ENCODE peak calls at places on chromosomes 11 and 22, in four cellular contexts. U is body of pancreas, Z is lower lobe of right lung, A is sigmoid colon. J is an unnamed sample. For H3K4me1, the result is how much of the 10 kb centered on the place peaks cover.

GRCh38 chr22:38733329-38734202 is 22.2 kb downstream of the SUN2 start:
- DNase-seq in U (peak), Z (no peak), A (peak), J (peak)

GRCh38 chr11:61174949-61175348 is 13.7 kb upstream of the VPS37C start:
- DNase-seq in U (no peak), Z (no peak), A (peak), J (no peak)

GRCh38 chr11:66604161-66604560 is 11.2 kb downstream of the CCS start:
- DNase-seq in U (no peak), Z (no peak), A (no peak), J (no peak)

GRCh38 chr22:44971651-44972362 is 38.0 kb downstream of the PHF21B start:
- DNase-seq in U (no peak), Z (no peak), A (no peak), J (no peak)

GRCh38 chr22:49420651-49421050 is 407.0 kb downstream of the BRD1 start:
- DNase-seq in U (no peak), Z (no peak), A (no peak), J (no peak)

GRCh38 chr11:12125609-12126149 is 15.3 kb downstream of the MICAL2 start:
- DNase-seq in U (peak), Z (no peak), A (no peak), J (no peak)

GRCh38 chr22:19045094-19045493 is 77.1 kb downstream of the DGCR2 start:
- DNase-seq in U (no peak), Z (no peak), A (no peak), J (no peak)

GRCh38 chr11:109374441-109374840 is 47.5 kb upstream of the C11orf87 start:
- DNase-seq in U (no peak), Z (no peak), A (no peak), J (no peak)

GRCh38 chr22:44444341-44445306 is 53.4 kb downstream of the RTL6 start:
- DNase-seq in U (no peak), Z (no peak), A (peak), J (no peak)

GRCh38 chr11:122984186-122985011 is 2.8 kb upstream of the BSX start:
- DNase-seq in U (no peak), Z (no peak), A (peak), J (peak)

GRCh38 chr22:43077121-43077877 is 11.9 kb downstream of the TTLL1 start:
- DNase-seq in U (no peak), Z (no peak), A (no peak), J (no peak)

GRCh38 chr22:31695423-31695822 is 33.4 kb upstream of the PISD start:
- DNase-seq in U (no peak), Z (no peak), A (no peak), J (peak)

GRCh38 chr22:38490475-38490874 is 15.6 kb downstream of the DDX17 start:
- DNase-seq in U (no peak), Z (no peak), A (no peak), J (no peak)

GRCh38 chr11:130414107-130415088 is 14.0 kb downstream of the ADAMTS8 start:
- DNase-seq in U (no peak), Z (no peak), A (no peak), J (no peak)

GRCh38 chr11:71418643-71419042 is 29.6 kb downstream of the DHCR7 start:
- DNase-seq in U (no peak), Z (no peak), A (no peak), J (no peak)

GRCh38 chr11:131811380-131811779 is 441.0 kb downstream of the NTM start:
- DNase-seq in U (no peak), Z (no peak), A (no peak), J (no peak)

GRCh38 chr22:37465721-37466120 is 20.5 kb downstream of the MFNG start:
- DNase-seq in U (no peak), Z (no peak), A (no peak), J (no peak)

GRCh38 chr11:67281552-67282150 is 7.5 kb upstream of the ANKRD13D start:
- DNase-seq in U (peak), Z (peak), A (peak), J (no peak)

GRCh38 chr11:28759311-28759710 is 651.1 kb downstream of the METTL15 start:
- DNase-seq in U (peak), Z (no peak), A (no peak), J (no peak)

GRCh38 chr22:38305481-38306448 is 11.5 kb downstream of the CSNK1E start:
- DNase-seq in U (peak), Z (no peak), A (no peak), J (peak)

GRCh38 chr11:46920709-46921108 is 2.4 kb upstream of the LRP4 start:
- DNase-seq in U (peak), Z (no peak), A (peak), J (peak)

GRCh38 chr11:60263434-60263833 is 17.0 kb upstream of the MS4A4A start:
- DNase-seq in U (peak), Z (no peak), A (no peak), J (no peak)

GRCh38 chr11:70734379-70734778 is 336.1 kb downstream of the CTTN start:
- DNase-seq in U (no peak), Z (no peak), A (no peak), J (no peak)

GRCh38 chr11:6911946-6912345 is 8.9 kb upstream of the OR2D3 start:
- DNase-seq in U (peak), Z (no peak), A (no peak), J (peak)

GRCh38 chr22:31995046-31995445 is 48.0 kb upstream of the SLC5A1 start:
- DNase-seq in U (no peak), Z (no peak), A (no peak), J (no peak)

GRCh38 chr11:44133335-44133946 is 38.0 kb downstream of the EXT2 start:
- DNase-seq in U (peak), Z (no peak), A (no peak), J (peak)

GRCh38 chr11:46555269-46556054 is 38.4 kb downstream of the AMBRA1 start:
- DNase-seq in U (no peak), Z (no peak), A (no peak), J (no peak)

GRCh38 chr11:119787074-119787461 is 58.1 kb upstream of the NECTIN1 start:
- DNase-seq in U (no peak), Z (peak), A (no peak), J (no peak)

GRCh38 chr22:48481748-48482147 is 1345.9 kb downstream of the BRD1 start:
- DNase-seq in U (no peak), Z (no peak), A (no peak), J (no peak)

GRCh38 chr22:48245119-48245485 is 1482.7 kb downstream of the TBC1D22A start:
- DNase-seq in U (no peak), Z (no peak), A (peak), J (no peak)

GRCh38 chr22:36541831-36542391 is 12.9 kb upstream of the EIF3D start:
- DNase-seq in U (no peak), Z (no peak), A (no peak), J (no peak)

GRCh38 chr11:44199816-44200215 is 104.3 kb downstream of the EXT2 start:
- DNase-seq in U (no peak), Z (no peak), A (no peak), J (no peak)

GRCh38 chr11:65214212-65214845 is 32.6 kb downstream of the CAPN1 start:
- DNase-seq in U (no peak), Z (no peak), A (no peak), J (no peak)
- H3K4me3 ChIP-seq in U (no peak), Z (no peak), A (no peak), J (no peak)

DNA sequence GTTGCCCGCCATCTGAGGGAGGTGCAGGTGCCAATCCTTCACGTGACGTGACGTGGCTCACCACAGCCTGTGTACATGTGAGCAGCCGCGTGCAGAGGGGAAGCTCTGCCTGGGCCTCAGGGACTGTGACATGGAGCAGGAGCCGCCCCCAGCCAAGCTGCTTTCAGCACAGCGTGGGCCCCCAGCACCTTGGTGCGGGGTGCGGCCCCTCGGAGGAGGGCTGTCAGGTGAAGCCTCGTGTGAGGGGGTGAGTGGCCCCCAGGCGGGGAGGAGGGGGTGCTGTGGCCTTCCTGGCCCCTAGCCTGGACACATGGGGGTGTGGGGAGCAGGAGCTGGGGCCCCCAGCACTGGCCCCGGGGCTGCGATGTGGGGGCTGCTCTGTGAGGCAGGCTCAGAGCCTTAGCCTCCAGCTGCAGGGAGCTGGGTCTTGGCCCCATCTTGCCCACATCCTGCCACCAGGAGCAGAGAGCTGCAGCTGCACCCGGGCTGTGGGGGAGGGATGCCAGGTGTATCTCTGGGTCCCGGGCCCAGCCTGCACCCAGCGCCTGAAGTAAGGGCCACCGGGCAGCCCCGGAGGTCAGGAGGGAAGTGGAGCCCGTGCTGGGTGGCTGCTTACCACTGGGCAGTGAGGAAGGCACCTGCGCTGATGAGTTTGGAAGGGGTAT is at the start of gene ADORA2A:
- DNase-seq in U (peak), Z (peak), A (no peak), J (no peak)
- H3K4me1 ChIP-seq in U (under half), Z (half or more), A (under half), J (under half)

GRCh38 chr22:34841321-34841901 is 224.5 kb upstream of the ISX start:
- DNase-seq in U (no peak), Z (no peak), A (no peak), J (no peak)
- TF ChIP-seq CTCF in U (no peak), Z (no peak), A (no peak), J (no peak)

DNA sequence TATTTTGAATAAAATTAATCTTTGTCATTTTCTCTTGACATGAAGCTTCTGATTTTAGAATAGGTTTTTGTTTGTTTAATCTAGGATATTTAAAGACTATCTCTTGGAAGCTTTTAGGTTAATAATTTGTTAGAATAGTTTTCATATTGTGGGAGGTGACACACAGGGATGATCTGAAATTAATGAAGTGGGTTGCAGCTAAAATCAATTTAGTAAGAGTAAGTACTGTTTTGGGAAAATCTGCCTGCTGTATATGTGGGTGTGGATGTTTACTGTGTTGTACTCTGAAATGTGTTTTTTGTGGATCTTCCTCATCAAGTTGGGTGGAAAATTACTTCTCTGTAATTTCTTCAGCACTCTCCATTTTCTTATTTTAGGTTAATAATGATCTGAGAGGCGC is 67.3 kb downstream of the BID start:
- DNase-seq in U (no peak), Z (no peak), A (no peak), J (no peak)
- H3K4me3 ChIP-seq in U (no peak), Z (peak), A (peak), J (no peak)

GRCh38 chr11:76209956-76210885 is 3.9 kb upstream of the WNT11 start:
- DNase-seq in U (peak), Z (peak), A (peak), J (peak)
- H3K4me1 ChIP-seq in U (under half), Z (half or more), A (half or more), J (under half)

GRCh38 chr11:595400-595799 is 19.1 kb downstream of the PHRF1 start:
- DNase-seq in U (no peak), Z (no peak), A (no peak), J (no peak)

GRCh38 chr11:593347-593746 is 17.1 kb downstream of the PHRF1 start:
- DNase-seq in U (no peak), Z (no peak), A (no peak), J (no peak)

GRCh38 chr11:598005-598680 is 17.6 kb downstream of the IRF7 start:
- DNase-seq in U (no peak), Z (no peak), A (no peak), J (no peak)

GRCh38 chr11:596374-596773 is 19.4 kb downstream of the IRF7 start:
- DNase-seq in U (no peak), Z (no peak), A (no peak), J (no peak)

DNA sequence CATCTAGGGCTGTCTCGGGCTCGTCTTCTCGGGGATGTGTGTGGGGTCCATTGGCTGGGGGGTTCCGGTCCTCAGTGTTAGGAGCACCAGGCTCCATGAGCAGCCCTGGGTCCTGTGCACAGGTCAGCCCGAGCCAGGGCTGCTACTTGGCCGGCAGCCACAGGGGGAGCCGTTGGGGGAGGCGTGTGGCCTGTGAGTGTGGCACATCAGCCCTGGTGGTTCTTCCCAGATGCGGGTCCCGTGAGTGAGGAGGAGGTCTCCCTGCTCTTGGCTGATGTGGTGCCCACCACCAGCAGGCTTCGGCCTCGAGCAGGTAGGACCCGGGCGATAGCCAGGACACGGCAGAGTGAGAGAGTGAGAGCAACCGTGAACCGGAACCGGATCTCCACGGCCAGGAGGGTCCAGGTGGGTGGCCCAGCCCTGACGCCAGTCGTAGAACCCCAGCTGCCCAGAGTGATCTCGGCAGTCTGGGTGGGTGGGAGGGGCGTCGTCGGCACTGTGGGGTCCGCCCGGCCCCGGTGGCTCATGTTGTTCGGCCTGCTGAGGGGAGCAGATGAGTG is 18.5 kb downstream of the IRF7 start:
- DNase-seq in U (no peak), Z (no peak), A (no peak), J (no peak)
- TF ChIP-seq CTCF in U (no peak), Z (no peak), A (no peak), J (no peak)

J was measured in cardiac muscle cell.